ENCODE peak calls at places on chromosomes 3 and 15, in seven cellular contexts. G is breast epithelium, Z is upper lobe of left lung, A is spleen, N is sigmoid colon, V is endothelial cell of umbilical vein, M is HCT116. H is an unnamed sample. For H3K4me1, the result is how much of the 10 kb centered on the place peaks cover.

GRCh38 chr15:69941931-69942471 is 155.7 kb downstream of the TLE3 start:
- DNase-seq in Z (peak), A (no peak), V (no peak), G (no peak), M (no peak), N (no peak), H (no peak)

GRCh38 chr3:32360514-32360869 is 31.2 kb upstream of the CMTM7 start:
- DNase-seq in Z (no peak), A (peak), V (no peak), N (no peak), G (no peak), M (no peak), H (no peak)

GRCh38 chr15:75904241-75904631 is 558 bp downstream of the FBXO22 start:
- DNase-seq in G (no peak), Z (no peak), N (no peak), M (no peak), V (peak), A (peak), H (peak)

GRCh38 chr3:27532931-27533607 is 48.9 kb upstream of the SLC4A7 start:
- DNase-seq in V (peak), Z (no peak), M (no peak), N (no peak), A (no peak), G (no peak), H (no peak)

GRCh38 chr15:69415381-69415780 is 1.2 kb downstream of the KIF23 start:
- DNase-seq in N (no peak), M (no peak), V (peak), G (no peak), Z (no peak), A (no peak), H (no peak)

GRCh38 chr3:128170866-128171516 is 17.7 kb downstream of the EEFSEC start:
- DNase-seq in A (no peak), Z (no peak), V (peak), N (peak), M (peak), G (peak), H (peak)

GRCh38 chr3:114447545-114447944 is 153.7 kb downstream of the TIGIT start:
- DNase-seq in Z (no peak), N (no peak), G (no peak), A (no peak), M (no peak), V (no peak), H (no peak)

GRCh38 chr3:184262166-184262926 is 993 bp upstream of the CAMK2N2 start:
- DNase-seq in V (peak), Z (peak), N (no peak), A (no peak), G (no peak), M (no peak), H (no peak)

GRCh38 chr3:189272500-189273119 is 100.8 kb downstream of the TPRG1 start:
- DNase-seq in N (no peak), Z (no peak), V (no peak), G (no peak), A (no peak), M (no peak), H (no peak)

GRCh38 chr15:91456251-91456718 is 356.2 kb downstream of the SV2B start:
- DNase-seq in G (no peak), A (no peak), N (no peak), V (no peak), M (no peak), Z (no peak), H (no peak)

GRCh38 chr15:80693682-80694623 is 1.2 kb upstream of the ABHD17C start:
- DNase-seq in A (no peak), G (no peak), V (peak), Z (no peak), N (no peak), M (no peak), H (no peak)

GRCh38 chr3:81443457-81443782 is 318.0 kb downstream of the GBE1 start:
- DNase-seq in A (no peak), N (no peak), Z (no peak), G (no peak), M (no peak), V (no peak), H (no peak)

GRCh38 chr3:16978234-16978920 is 93.6 kb downstream of the PLCL2 start:
- DNase-seq in Z (no peak), V (no peak), A (no peak), N (no peak), M (no peak), G (no peak), H (no peak)

GRCh38 chr15:46126581-46126980 is 491.8 kb downstream of the SQOR start:
- DNase-seq in V (peak), G (no peak), Z (no peak), A (no peak), N (no peak), M (no peak), H (no peak)

GRCh38 chr3:25592510-25592968 is 72.2 kb downstream of the TOP2B start:
- DNase-seq in V (peak), M (peak), A (no peak), G (no peak), N (peak), Z (no peak), H (no peak)

GRCh38 chr3:72888546-72889309 is 882 bp downstream of the GXYLT2 start:
- DNase-seq in A (no peak), G (no peak), Z (no peak), V (peak), N (no peak), M (no peak), H (peak)

GRCh38 chr15:55791576-55792400 is 48.8 kb upstream of the PRTG start:
- DNase-seq in G (no peak), V (peak), A (no peak), M (no peak), Z (no peak), N (no peak), H (no peak)

GRCh38 chr3:9113040-9113439 is 136.4 kb downstream of the SRGAP3 start:
- DNase-seq in V (no peak), G (no peak), N (no peak), A (no peak), Z (no peak), M (no peak), H (no peak)

GRCh38 chr15:93037341-93038063 is 51.5 kb downstream of the RGMA start:
- DNase-seq in V (no peak), N (peak), Z (peak), M (no peak), A (peak), G (peak), H (no peak)

GRCh38 chr3:149898771-149899170 is 71.9 kb downstream of the PFN2 start:
- DNase-seq in V (peak), M (peak), A (no peak), G (no peak), Z (no peak), N (no peak), H (no peak)

GRCh38 chr15:25728816-25729215 is 134.3 kb downstream of the ATP10A start:
- DNase-seq in G (no peak), Z (peak), A (peak), M (no peak), N (peak), V (no peak), H (no peak)

GRCh38 chr15:55552926-55553325 is 35.2 kb downstream of the PYGO1 start:
- DNase-seq in Z (no peak), V (peak), A (no peak), N (no peak), M (no peak), G (no peak), H (no peak)

GRCh38 chr3:112043621-112044201 is 9.2 kb downstream of the TMPRSS7 start:
- DNase-seq in V (peak), N (no peak), M (peak), Z (no peak), G (no peak), A (no peak), H (peak)

GRCh38 chr3:79032686-79033318 is 735.0 kb downstream of the ROBO1 start:
- DNase-seq in A (no peak), Z (no peak), N (no peak), M (no peak), V (peak), G (no peak), H (no peak)

GRCh38 chr3:15071699-15072098 is 6.6 kb upstream of the MRPS25 start:
- DNase-seq in M (no peak), A (no peak), V (no peak), G (no peak), N (no peak), Z (no peak), H (no peak)

GRCh38 chr15:25838191-25838870 is 24.8 kb downstream of the ATP10A start:
- DNase-seq in A (no peak), M (no peak), V (no peak), G (no peak), Z (no peak), N (no peak), H (no peak)

GRCh38 chr15:42314818-42315217 is 41.6 kb upstream of the TMEM87A start:
- DNase-seq in V (no peak), M (no peak), N (no peak), Z (no peak), G (no peak), A (no peak), H (no peak)

GRCh38 chr15:62453356-62453755 is 288.3 kb upstream of the C2CD4B start:
- DNase-seq in Z (no peak), M (no peak), A (no peak), N (no peak), G (no peak), V (no peak), H (no peak)

GRCh38 chr15:23642413-23643044 is 5.1 kb downstream of the MAGEL2 start:
- DNase-seq in A (no peak), V (peak), G (no peak), M (peak), N (peak), Z (no peak), H (peak)

GRCh38 chr3:31530039-31530983 is 2.4 kb upstream of the STT3B start:
- DNase-seq in V (no peak), A (no peak), N (no peak), M (no peak), G (no peak), Z (no peak), H (no peak)

GRCh38 chr3:120472121-120472844 is 21.5 kb upstream of the FSTL1 start:
- DNase-seq in A (no peak), M (no peak), N (no peak), Z (no peak), G (no peak), V (no peak), H (no peak)

DNA sequence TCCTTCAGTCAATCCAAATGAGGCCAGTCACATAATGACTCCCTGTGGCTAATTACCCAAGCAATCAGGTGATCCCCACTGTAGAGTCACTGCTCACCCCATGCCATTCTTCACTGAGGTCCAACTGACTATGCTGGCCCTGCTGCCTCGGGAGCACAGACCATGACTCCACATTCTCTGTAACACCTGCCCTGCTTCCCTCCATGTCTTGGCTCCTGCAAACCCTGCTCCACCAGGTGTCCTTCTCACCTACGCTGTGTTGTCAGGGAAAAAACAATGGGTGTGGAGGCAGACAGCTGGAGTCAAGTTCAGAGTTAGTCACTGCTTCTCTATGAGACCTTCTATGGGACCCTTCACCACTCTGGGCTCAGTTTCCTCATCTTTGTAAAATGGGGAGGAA is 6.1 kb upstream of the SFMBT1 start:
- DNase-seq in Z (no peak), A (no peak), M (no peak), G (no peak), N (no peak), V (no peak), H (no peak)
- H3K4me1 ChIP-seq in Z (under half), A (under half), M (under half), G (under half), N (under half), V (under half), H (under half)

DNA sequence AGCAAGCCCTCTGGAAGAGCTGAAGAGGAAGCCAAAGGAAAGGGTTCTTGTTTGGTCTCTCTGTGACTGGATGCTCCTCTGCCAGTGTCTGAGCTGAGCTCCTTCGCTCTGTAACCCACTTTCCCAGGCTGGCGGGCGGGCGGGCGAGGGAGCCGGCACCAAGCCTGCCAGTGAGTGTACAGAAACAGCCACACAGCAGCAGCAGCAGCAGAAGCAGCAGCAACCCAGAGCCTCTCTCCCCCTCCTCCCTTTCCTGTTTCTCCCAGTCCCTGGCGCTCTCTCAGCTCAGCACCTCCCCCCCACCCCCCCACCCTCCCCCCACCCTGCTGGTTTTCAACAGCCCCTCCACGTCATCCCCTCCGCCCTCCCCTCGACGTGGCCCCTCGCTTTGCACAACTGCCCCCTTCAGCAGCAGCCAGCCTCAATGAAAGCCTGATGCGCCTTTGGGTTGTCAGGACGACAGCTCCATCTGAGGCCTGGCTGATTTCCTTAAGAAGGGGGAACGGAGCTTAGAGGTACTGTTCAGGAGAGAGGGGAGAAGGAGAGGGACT is at the start of gene LSAMP:
- DNase-seq in A (no peak), M (no peak), Z (peak), G (no peak), N (peak), V (no peak), H (peak)
- TF ChIP-seq POLR2AphosphoS5 in A (no peak), M (no peak), Z (no peak), G (no peak), N (peak), V (no peak), H (no peak)

GRCh38 chr3:43290961-43291360 is 4.6 kb downstream of the SNRK start:
- DNase-seq in M (no peak), G (no peak), A (no peak), Z (no peak), N (no peak), V (peak), H (no peak)

GRCh38 chr3:43288366-43288765 is 2.0 kb downstream of the SNRK start:
- DNase-seq in V (peak), Z (no peak), N (no peak), M (no peak), A (no peak), G (no peak), H (no peak)

GRCh38 chr3:43288850-43289249 is 2.5 kb downstream of the SNRK start:
- DNase-seq in M (no peak), N (no peak), Z (no peak), G (no peak), V (no peak), A (no peak), H (no peak)

GRCh38 chr3:43287514-43287913 is 1.2 kb downstream of the SNRK start:
- DNase-seq in V (peak), Z (no peak), N (no peak), A (no peak), G (no peak), M (no peak), H (no peak)

DNA sequence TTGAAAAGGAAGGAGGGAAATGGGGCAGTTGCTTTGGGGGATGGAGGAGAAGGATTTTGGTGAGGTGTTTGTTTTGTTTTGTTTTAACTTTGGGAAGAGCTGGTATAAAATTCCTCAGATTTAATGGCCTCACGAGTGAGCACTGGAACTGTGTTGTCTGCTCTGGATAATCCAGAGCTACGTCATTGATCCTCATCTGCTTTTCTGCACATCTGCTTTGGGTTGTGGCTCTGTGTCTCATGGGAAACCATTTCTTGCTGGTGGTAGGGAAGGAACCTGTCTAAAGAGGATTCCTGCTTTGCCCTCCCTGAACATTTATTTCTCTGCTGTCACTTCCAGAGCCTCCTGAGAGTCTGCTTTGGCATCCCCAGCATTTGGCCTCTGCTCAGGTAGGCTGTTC is 3.1 kb downstream of the SNRK start:
- DNase-seq in A (no peak), G (no peak), Z (no peak), V (no peak), M (no peak), N (no peak), H (no peak)
- H3K4me1 ChIP-seq in A (half or more), G (under half), Z (half or more), V (half or more), M (under half), N (half or more), H (half or more)

DNA sequence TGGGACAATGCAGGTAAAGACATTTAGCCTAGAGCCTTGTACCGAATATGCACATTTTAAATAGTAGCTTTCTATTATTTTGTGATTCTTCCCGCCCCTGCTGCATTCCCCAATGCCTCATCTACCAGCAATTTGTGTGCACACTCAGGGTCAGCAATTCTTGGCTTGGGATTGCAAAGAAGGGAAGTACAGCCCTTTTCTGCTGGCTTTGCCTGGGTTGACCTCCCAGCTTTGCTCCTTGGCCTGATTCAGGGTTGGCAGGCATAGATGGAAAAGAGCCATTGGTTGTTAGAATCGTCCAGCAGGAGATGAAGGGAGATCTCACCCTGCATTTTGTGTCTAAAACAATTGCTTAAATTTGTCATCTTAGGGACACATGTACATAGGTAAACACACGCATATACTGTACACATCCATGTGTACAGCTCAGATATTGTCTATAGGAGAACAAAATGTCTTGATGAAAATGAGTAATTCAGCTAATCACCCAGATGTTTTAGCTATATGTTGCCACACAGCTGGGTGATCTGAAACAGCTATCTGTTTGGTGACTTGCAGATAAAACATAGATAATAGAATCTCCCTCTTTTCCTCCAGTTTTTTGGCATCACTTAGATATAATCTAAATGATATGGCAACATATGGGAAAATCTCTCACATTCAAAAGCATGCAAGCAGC is 340.9 kb upstream of the TBL1XR1 start:
- DNase-seq in G (no peak), V (peak), Z (no peak), A (no peak), M (no peak), N (no peak), H (no peak)
- TF ChIP-seq POLR2AphosphoS5 in G (peak), V (no peak), Z (no peak), A (no peak), M (no peak), N (peak), H (no peak)

DNA sequence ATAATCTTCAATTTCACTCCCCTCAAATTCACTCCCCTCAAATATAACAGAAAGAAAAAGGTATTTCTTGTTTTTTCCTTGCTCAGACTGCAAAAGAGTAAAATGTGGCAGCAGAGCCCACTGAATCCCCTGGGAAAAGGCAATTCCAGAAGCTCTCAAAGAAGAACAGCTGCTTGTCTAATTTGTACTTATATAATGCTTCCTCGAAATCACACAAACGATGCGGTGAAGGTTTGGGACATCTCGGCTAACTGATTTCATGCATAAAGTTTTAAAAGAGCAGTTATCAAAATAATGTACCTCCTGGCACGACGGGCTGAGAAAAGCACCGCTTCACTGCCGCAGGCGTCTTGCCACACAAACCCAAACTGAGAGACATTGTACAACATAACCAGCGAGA is 10.7 kb downstream of the BDH1 start:
- DNase-seq in Z (no peak), V (no peak), A (no peak), M (no peak), N (no peak), G (no peak), H (no peak)
- H3K4me1 ChIP-seq in Z (under half), V (under half), A (under half), M (under half), N (under half), G (under half), H (under half)

GRCh38 chr15:99211926-99212325 is 37.5 kb downstream of the TTC23 start:
- DNase-seq in Z (no peak), V (no peak), M (no peak), N (no peak), A (no peak), G (no peak), H (no peak)

GRCh38 chr15:99210334-99210733 is 39.0 kb downstream of the TTC23 start:
- DNase-seq in G (no peak), A (no peak), M (no peak), V (no peak), N (peak), Z (no peak), H (no peak)

GRCh38 chr15:99209326-99209725 is 40.1 kb downstream of the TTC23 start:
- DNase-seq in A (no peak), Z (no peak), M (no peak), G (no peak), V (peak), N (no peak), H (no peak)

GRCh38 chr15:99212401-99212800 is 37.0 kb downstream of the TTC23 start:
- DNase-seq in N (peak), V (no peak), M (no peak), Z (no peak), A (no peak), G (no peak), H (peak)

GRCh38 chr15:99207672-99208071 is 41.7 kb downstream of the TTC23 start:
- DNase-seq in M (no peak), Z (no peak), G (no peak), A (no peak), N (no peak), V (no peak), H (no peak)
- TF ChIP-seq POLR2AphosphoS5 in M (no peak), Z (no peak), G (no peak), A (no peak), N (no peak), V (no peak), H (no peak)

H was measured in transverse colon.